ENCODE peak calls at places on chromosomes 11 and 22, in seven cellular contexts. One of them, this sample, is unnamed. For H3K36me3, the result is how much of the 10 kb centered on the place peaks cover.

GRCh38 chr22:19181786-19182471 is 3.4 kb upstream of the SLC25A1 start:
- DNase-seq in Peyer's patch: no peak
- DNase-seq in PC-9: no peak
- DNase-seq in HCT116: no peak
- DNase-seq in GM06990: no peak
- DNase-seq in stomach: no peak
- DNase-seq in heart right ventricle: no peak
- DNase-seq in this sample: no peak

GRCh38 chr11:26820739-26821138 is 98.9 kb upstream of the SLC5A12 start:
- DNase-seq in GM06990: no peak
- DNase-seq in heart right ventricle: no peak
- DNase-seq in Peyer's patch: no peak
- DNase-seq in stomach: no peak
- DNase-seq in HCT116: no peak
- DNase-seq in PC-9: no peak
- DNase-seq in this sample: no peak

GRCh38 chr11:2447951-2448650 is 3.3 kb downstream of the KCNQ1 start:
- DNase-seq in Peyer's patch: no peak
- DNase-seq in heart right ventricle: no peak
- DNase-seq in HCT116: no peak
- DNase-seq in PC-9: no peak
- DNase-seq in GM06990: no peak
- DNase-seq in stomach: no peak
- DNase-seq in this sample: no peak

GRCh38 chr11:69013009-69013951 is at the start of gene MRGPRF:
- DNase-seq in Peyer's patch: peak
- DNase-seq in GM06990: no peak
- DNase-seq in heart right ventricle: peak
- DNase-seq in stomach: peak
- DNase-seq in HCT116: no peak
- DNase-seq in PC-9: no peak
- DNase-seq in this sample: no peak

GRCh38 chr22:42608481-42609361 is 6.0 kb downstream of the POLDIP3 start:
- DNase-seq in PC-9: peak
- DNase-seq in stomach: no peak
- DNase-seq in HCT116: no peak
- DNase-seq in GM06990: no peak
- DNase-seq in Peyer's patch: no peak
- DNase-seq in heart right ventricle: no peak
- DNase-seq in this sample: no peak

GRCh38 chr11:104956528-104956927 is 11.8 kb downstream of the CASP4 start:
- DNase-seq in stomach: no peak
- DNase-seq in HCT116: no peak
- DNase-seq in PC-9: peak
- DNase-seq in Peyer's patch: no peak
- DNase-seq in GM06990: no peak
- DNase-seq in heart right ventricle: no peak
- DNase-seq in this sample: no peak

GRCh38 chr22:50118557-50119168 is 28.9 kb downstream of the MOV10L1 start:
- DNase-seq in Peyer's patch: no peak
- DNase-seq in GM06990: no peak
- DNase-seq in stomach: no peak
- DNase-seq in HCT116: no peak
- DNase-seq in heart right ventricle: no peak
- DNase-seq in PC-9: peak
- DNase-seq in this sample: peak

GRCh38 chr11:23554002-23554401 is 693.7 kb upstream of the CCDC179 start:
- DNase-seq in GM06990: no peak
- DNase-seq in HCT116: no peak
- DNase-seq in PC-9: no peak
- DNase-seq in heart right ventricle: no peak
- DNase-seq in stomach: no peak
- DNase-seq in Peyer's patch: no peak
- DNase-seq in this sample: no peak

GRCh38 chr11:1835671-1836010 is 851 bp downstream of the SYT8 start:
- DNase-seq in stomach: no peak
- DNase-seq in GM06990: no peak
- DNase-seq in heart right ventricle: peak
- DNase-seq in Peyer's patch: no peak
- DNase-seq in PC-9: no peak
- DNase-seq in HCT116: no peak
- DNase-seq in this sample: no peak

GRCh38 chr11:36356201-36356600 is 60.1 kb downstream of the PRR5L start:
- DNase-seq in GM06990: no peak
- DNase-seq in HCT116: no peak
- DNase-seq in PC-9: no peak
- DNase-seq in Peyer's patch: peak
- DNase-seq in heart right ventricle: no peak
- DNase-seq in stomach: no peak
- DNase-seq in this sample: no peak

GRCh38 chr11:1830500-1831223 is 4.1 kb upstream of the SYT8 start:
- DNase-seq in GM06990: no peak
- DNase-seq in stomach: peak
- DNase-seq in PC-9: peak
- DNase-seq in heart right ventricle: no peak
- DNase-seq in HCT116: no peak
- DNase-seq in Peyer's patch: no peak
- DNase-seq in this sample: no peak

GRCh38 chr11:97620012-97620411 is 1230.2 kb downstream of the JRKL start:
- DNase-seq in stomach: no peak
- DNase-seq in HCT116: no peak
- DNase-seq in Peyer's patch: no peak
- DNase-seq in GM06990: no peak
- DNase-seq in heart right ventricle: no peak
- DNase-seq in PC-9: no peak
- DNase-seq in this sample: no peak

GRCh38 chr11:43130616-43131015 is 181.2 kb upstream of the API5 start:
- DNase-seq in heart right ventricle: no peak
- DNase-seq in Peyer's patch: no peak
- DNase-seq in HCT116: no peak
- DNase-seq in PC-9: no peak
- DNase-seq in GM06990: no peak
- DNase-seq in stomach: no peak
- DNase-seq in this sample: no peak

GRCh38 chr11:57597971-57598830 is 716 bp downstream of the SERPING1 start:
- DNase-seq in stomach: peak
- DNase-seq in HCT116: no peak
- DNase-seq in heart right ventricle: peak
- DNase-seq in Peyer's patch: no peak
- DNase-seq in GM06990: no peak
- DNase-seq in PC-9: no peak
- DNase-seq in this sample: no peak

GRCh38 chr11:126718319-126718718 is 282.3 kb downstream of the KIRREL3 start:
- DNase-seq in PC-9: no peak
- DNase-seq in stomach: no peak
- DNase-seq in HCT116: no peak
- DNase-seq in Peyer's patch: no peak
- DNase-seq in GM06990: no peak
- DNase-seq in heart right ventricle: no peak
- DNase-seq in this sample: no peak

GRCh38 chr11:44030276-44030932 is 17.4 kb upstream of the ACCSL start:
- DNase-seq in stomach: no peak
- DNase-seq in heart right ventricle: peak
- DNase-seq in Peyer's patch: no peak
- DNase-seq in GM06990: no peak
- DNase-seq in HCT116: no peak
- DNase-seq in PC-9: no peak
- DNase-seq in this sample: no peak

GRCh38 chr11:76293189-76293631 is 86.9 kb upstream of the WNT11 start:
- DNase-seq in stomach: no peak
- DNase-seq in PC-9: no peak
- DNase-seq in heart right ventricle: no peak
- DNase-seq in Peyer's patch: no peak
- DNase-seq in GM06990: peak
- DNase-seq in HCT116: no peak
- DNase-seq in this sample: no peak

GRCh38 chr22:43376765-43377485 is 33.8 kb upstream of the SCUBE1 start:
- DNase-seq in heart right ventricle: no peak
- DNase-seq in PC-9: no peak
- DNase-seq in HCT116: no peak
- DNase-seq in stomach: peak
- DNase-seq in GM06990: peak
- DNase-seq in Peyer's patch: peak
- DNase-seq in this sample: no peak

GRCh38 chr11:28346209-28346608 is 238.0 kb downstream of the METTL15 start:
- DNase-seq in stomach: no peak
- DNase-seq in heart right ventricle: no peak
- DNase-seq in Peyer's patch: no peak
- DNase-seq in PC-9: peak
- DNase-seq in GM06990: no peak
- DNase-seq in HCT116: no peak
- DNase-seq in this sample: no peak

GRCh38 chr11:33996498-33997454 is 54.8 kb upstream of the CAPRIN1 start:
- DNase-seq in GM06990: peak
- DNase-seq in Peyer's patch: peak
- DNase-seq in heart right ventricle: peak
- DNase-seq in stomach: peak
- DNase-seq in HCT116: peak
- DNase-seq in PC-9: peak
- DNase-seq in this sample: no peak
- H3K36me3 ChIP-seq in GM06990: under half
- H3K36me3 ChIP-seq in Peyer's patch: under half
- H3K36me3 ChIP-seq in heart right ventricle: under half
- H3K36me3 ChIP-seq in stomach: under half
- H3K36me3 ChIP-seq in HCT116: under half
- H3K36me3 ChIP-seq in PC-9: under half
- H3K36me3 ChIP-seq in this sample: under half

DNA sequence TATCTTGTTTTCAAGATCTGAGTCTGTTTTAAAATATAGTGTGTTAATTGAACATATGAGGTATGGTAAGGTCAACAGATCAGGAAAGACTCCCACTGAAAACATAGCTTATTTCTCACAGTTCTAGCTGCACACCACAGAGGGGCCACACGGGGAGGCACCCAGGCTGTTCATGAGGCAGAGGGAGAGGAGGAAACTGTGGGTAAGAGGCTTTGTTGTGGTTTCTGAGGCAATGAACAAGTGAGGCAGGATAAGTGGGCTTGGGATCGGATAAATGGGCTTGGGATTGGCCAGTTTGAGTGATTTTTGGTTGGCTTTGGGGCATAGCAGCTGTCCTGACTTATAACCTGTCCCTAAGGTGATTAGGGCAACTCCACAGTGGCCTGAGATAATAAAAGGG is 242.1 kb downstream of the LUZP2 start:
- DNase-seq in GM06990: no peak
- DNase-seq in stomach: no peak
- DNase-seq in heart right ventricle: no peak
- DNase-seq in Peyer's patch: no peak
- DNase-seq in PC-9: no peak
- DNase-seq in HCT116: no peak
- DNase-seq in this sample: no peak
- H3K36me3 ChIP-seq in GM06990: under half
- H3K36me3 ChIP-seq in stomach: under half
- H3K36me3 ChIP-seq in heart right ventricle: under half
- H3K36me3 ChIP-seq in Peyer's patch: under half
- H3K36me3 ChIP-seq in PC-9: under half
- H3K36me3 ChIP-seq in HCT116: under half
- H3K36me3 ChIP-seq in this sample: under half

GRCh38 chr11:102328748-102329147 is 11.5 kb downstream of the BIRC3 start:
- DNase-seq in PC-9: peak
- DNase-seq in Peyer's patch: no peak
- DNase-seq in HCT116: no peak
- DNase-seq in GM06990: no peak
- DNase-seq in stomach: no peak
- DNase-seq in heart right ventricle: no peak
- DNase-seq in this sample: no peak
- H3K36me3 ChIP-seq in PC-9: under half
- H3K36me3 ChIP-seq in Peyer's patch: under half
- H3K36me3 ChIP-seq in HCT116: under half
- H3K36me3 ChIP-seq in GM06990: under half
- H3K36me3 ChIP-seq in stomach: half or more
- H3K36me3 ChIP-seq in heart right ventricle: half or more
- H3K36me3 ChIP-seq in this sample: under half

DNA sequence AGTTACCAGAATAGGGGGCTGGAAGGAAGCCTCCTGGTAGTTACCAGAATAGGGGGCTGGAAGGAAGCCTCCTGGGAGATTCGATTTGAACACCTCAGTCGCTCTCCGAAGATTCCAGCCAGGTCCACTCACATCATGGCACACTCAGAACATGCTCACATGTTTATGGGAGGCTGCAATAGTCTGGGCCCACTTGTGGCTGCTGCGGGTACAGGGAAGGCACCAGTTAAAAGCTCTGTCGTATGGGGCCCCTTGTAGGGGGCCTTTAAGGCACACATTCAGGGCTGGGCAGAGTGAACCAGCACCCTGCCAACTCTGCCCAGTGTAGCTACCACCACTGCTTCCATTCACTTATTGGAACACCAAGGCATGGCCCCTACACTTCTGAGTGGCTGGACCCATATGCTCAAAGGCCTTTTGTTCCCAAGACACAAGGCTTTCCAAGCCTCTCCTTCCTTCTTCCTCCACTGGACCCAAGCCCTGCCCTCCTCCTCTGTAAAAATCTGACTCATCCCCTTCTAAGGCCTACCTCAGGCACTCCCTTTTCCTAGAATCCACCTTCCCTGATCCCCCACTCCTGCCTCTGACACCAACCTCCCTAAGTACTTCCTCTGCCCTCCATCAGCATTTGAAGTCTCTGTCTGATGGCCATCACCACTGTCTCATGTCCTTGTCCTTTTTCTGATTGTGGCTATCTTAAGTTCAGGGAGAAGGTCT is 28.0 kb downstream of the USP35 start:
- DNase-seq in GM06990: no peak
- DNase-seq in heart right ventricle: no peak
- DNase-seq in stomach: no peak
- DNase-seq in PC-9: peak
- DNase-seq in HCT116: no peak
- DNase-seq in Peyer's patch: no peak
- DNase-seq in this sample: no peak
- H3K36me3 ChIP-seq in GM06990: under half
- H3K36me3 ChIP-seq in heart right ventricle: half or more
- H3K36me3 ChIP-seq in stomach: half or more
- H3K36me3 ChIP-seq in PC-9: under half
- H3K36me3 ChIP-seq in HCT116: under half
- H3K36me3 ChIP-seq in Peyer's patch: under half
- H3K36me3 ChIP-seq in this sample: under half